ENCODE peak calls at places on chromosomes 4 and X, in nine cellular contexts. H, I, F, K, B, J, Y, E and L are unnamed samples.

GRCh38 chrX:30309139-30309571 is at the start of gene NR0B1:
- DNase-seq in H (no peak), I (no peak), F (peak; percentile 2), K (peak; percentile 46), B (no peak), J (no peak), Y (no peak), E (peak; percentile 12), L (no peak)

GRCh38 chrX:16589211-16589610 is 60.7 kb upstream of the S100G start:
- DNase-seq in H (no peak), I (no peak), F (peak; percentile 65), K (no peak), B (no peak), J (no peak), Y (peak; percentile 72), E (peak; percentile 70), L (no peak)

GRCh38 chr4:82138376-82138775 is 235.4 kb downstream of the HNRNPD start:
- DNase-seq in H (no peak), I (no peak), F (no peak), K (no peak), B (no peak), J (no peak), Y (no peak), E (no peak), L (no peak)

GRCh38 chrX:12978205-12979010 is 3.5 kb downstream of the TMSB4X start:
- DNase-seq in H (no peak), I (peak; percentile 54), F (peak; percentile 88), K (peak; percentile 77), B (no peak), J (peak; percentile 83), Y (peak; percentile 82), E (peak; percentile 86), L (peak; percentile 80)

GRCh38 chr4:1685604-1686150 is 1.6 kb upstream of the FAM53A start:
- DNase-seq in H (no peak), I (no peak), F (no peak), K (no peak), B (no peak), J (no peak), Y (no peak), E (no peak), L (no peak)

GRCh38 chrX:20135956-20136355 is 5.7 kb downstream of the EIF1AX start:
- DNase-seq in H (no peak), I (no peak), F (no peak), K (no peak), B (no peak), J (no peak), Y (no peak), E (no peak), L (no peak)

GRCh38 chrX:153709726-153710674 is 14.2 kb downstream of the BCAP31 start:
- DNase-seq in H (no peak), I (no peak), F (no peak), K (no peak), B (no peak), J (no peak), Y (no peak), E (no peak), L (no peak)

GRCh38 chrX:94961730-94962129 is 1287.7 kb downstream of the FAM133A start:
- DNase-seq in H (no peak), I (no peak), F (no peak), K (no peak), B (no peak), J (no peak), Y (no peak), E (no peak), L (no peak)

GRCh38 chr4:23242962-23243361 is 550.2 kb downstream of the GBA3 start:
- DNase-seq in H (no peak), I (no peak), F (no peak), K (no peak), B (no peak), J (no peak), Y (no peak), E (no peak), L (no peak)

GRCh38 chr4:53481586-53481985 is 104.1 kb downstream of the FIP1L1 start:
- DNase-seq in H (no peak), I (no peak), F (no peak), K (peak; percentile 69), B (no peak), J (no peak), Y (no peak), E (no peak), L (no peak)

GRCh38 chr4:182832352-182833120 is 84.7 kb downstream of the DCTD start:
- DNase-seq in H (no peak), I (no peak), F (no peak), K (no peak), B (no peak), J (no peak), Y (no peak), E (no peak), L (no peak)

GRCh38 chr4:89023140-89023539 is 33.8 kb downstream of the FAM13A start:
- DNase-seq in H (no peak), I (no peak), F (no peak), K (no peak), B (no peak), J (no peak), Y (no peak), E (no peak), L (peak; percentile 13)

GRCh38 chrX:115183980-115184379 is 5.2 kb upstream of the RBMXL3 start:
- DNase-seq in H (no peak), I (no peak), F (peak; percentile 1), K (no peak), B (no peak), J (no peak), Y (no peak), E (peak; percentile 62), L (no peak)

GRCh38 chr4:126144838-126145237 is 830.1 kb downstream of the FAT4 start:
- DNase-seq in H (no peak), I (no peak), F (no peak), K (no peak), B (no peak), J (no peak), Y (no peak), E (no peak), L (no peak)

GRCh38 chr4:88021824-88022223 is 14.4 kb downstream of the PKD2 start:
- DNase-seq in H (no peak), I (no peak), F (no peak), K (no peak), B (no peak), J (no peak), Y (no peak), E (peak; percentile 66), L (no peak)

GRCh38 chrX:130443883-130444282 is 42.1 kb downstream of the RBMX2 start:
- DNase-seq in H (no peak), I (no peak), F (no peak), K (no peak), B (no peak), J (no peak), Y (no peak), E (no peak), L (no peak)

GRCh38 chrX:127011629-127012028 is 192.1 kb downstream of the PRR32 start:
- DNase-seq in H (no peak), I (no peak), F (no peak), K (no peak), B (no peak), J (no peak), Y (no peak), E (no peak), L (no peak)

GRCh38 chr4:1520145-1520661 is 114.0 kb upstream of the NKX1-1 start:
- DNase-seq in H (no peak), I (no peak), F (no peak), K (peak; percentile 72), B (no peak), J (no peak), Y (no peak), E (no peak), L (no peak)

GRCh38 chr4:147118523-147118922 is 172.9 kb upstream of the TTC29 start:
- DNase-seq in H (no peak), I (no peak), F (peak; percentile 84), K (no peak), B (no peak), J (no peak), Y (peak; percentile 79), E (peak; percentile 81), L (peak; percentile 69)

GRCh38 chr4:31917334-31917733 is 1197.2 kb downstream of the PCDH7 start:
- DNase-seq in H (no peak), I (no peak), F (no peak), K (no peak), B (no peak), J (no peak), Y (no peak), E (no peak), L (no peak)

GRCh38 chrX:114344756-114345155 is 239.1 kb upstream of the HTR2C start:
- DNase-seq in H (no peak), I (no peak), F (peak; percentile 61), K (no peak), B (no peak), J (no peak), Y (peak; percentile 35), E (peak; percentile 41), L (no peak)

GRCh38 chrX:116384406-116384805 is 52.0 kb upstream of the SLC6A14 start:
- DNase-seq in H (no peak), I (no peak), F (peak; percentile 74), K (no peak), B (no peak), J (no peak), Y (no peak), E (peak; percentile 31), L (no peak)

GRCh38 chrX:1679238-1679637 is 64.4 kb downstream of the ASMT start:
- DNase-seq in H (no peak), I (no peak), F (no peak), K (no peak), B (no peak), J (peak; percentile 50), Y (peak; percentile 10), E (peak; percentile 10), L (peak; percentile 33)

GRCh38 chr4:5750052-5750950 is 39.3 kb downstream of the EVC start:
- DNase-seq in H (no peak), I (no peak), F (peak; percentile 72), K (no peak), B (no peak), J (no peak), Y (peak; percentile 77), E (peak; percentile 89), L (peak; percentile 70)

GRCh38 chr4:2483237-2483636 is 14.3 kb downstream of the RNF4 start:
- DNase-seq in H (no peak), I (no peak), F (no peak), K (no peak), B (no peak), J (no peak), Y (no peak), E (no peak), L (no peak)

GRCh38 chrX:12966151-12966550 is 8.8 kb upstream of the TMSB4X start:
- DNase-seq in H (no peak), I (no peak), F (no peak), K (no peak), B (no peak), J (no peak), Y (no peak), E (no peak), L (no peak)

GRCh38 chrX:97398030-97398551 is 514.4 kb downstream of the RPA4 start:
- DNase-seq in H (no peak), I (no peak), F (no peak), K (no peak), B (no peak), J (no peak), Y (peak; percentile 36), E (peak; percentile 69), L (no peak)

GRCh38 chr4:48331577-48332340 is 9.6 kb upstream of the SLAIN2 start:
- DNase-seq in H (no peak), I (no peak), F (peak; percentile 48), K (no peak), B (no peak), J (no peak), Y (peak; percentile 28), E (peak; percentile 97), L (peak; percentile 89)

GRCh38 chr4:184762100-184762499 is 28.2 kb upstream of the CENPU start:
- DNase-seq in H (no peak), I (no peak), F (no peak), K (no peak), B (peak; percentile 9), J (peak; percentile 71), Y (no peak), E (no peak), L (no peak)